ENCODE peak calls at places on chromosomes 4 and X, in eight cellular contexts. One of them, this sample, is unnamed.

GRCh38 chr4:2462218-2462991 is 6.5 kb upstream of the RNF4 start:
- DNase-seq in stomach: peak
- DNase-seq in GM23338: peak
- DNase-seq in heart left ventricle: peak
- DNase-seq in AG09319: no peak
- DNase-seq in CD4-positive, alpha-beta T cell: peak
- DNase-seq in progenitor cell of endocrine pancreas: peak
- DNase-seq in fibroblast of pulmonary artery: peak
- DNase-seq in this sample: no peak

GRCh38 chr4:91099666-91100065 is 972.5 kb downstream of the CCSER1 start:
- DNase-seq in stomach: no peak
- DNase-seq in GM23338: peak
- DNase-seq in heart left ventricle: no peak
- DNase-seq in AG09319: no peak
- DNase-seq in CD4-positive, alpha-beta T cell: no peak
- DNase-seq in progenitor cell of endocrine pancreas: no peak
- DNase-seq in fibroblast of pulmonary artery: no peak
- DNase-seq in this sample: no peak

GRCh38 chr4:184396570-184397515 is 77.5 kb downstream of the IRF2 start:
- DNase-seq in stomach: no peak
- DNase-seq in GM23338: no peak
- DNase-seq in heart left ventricle: no peak
- DNase-seq in AG09319: no peak
- DNase-seq in CD4-positive, alpha-beta T cell: no peak
- DNase-seq in progenitor cell of endocrine pancreas: no peak
- DNase-seq in fibroblast of pulmonary artery: no peak
- DNase-seq in this sample: no peak

GRCh38 chr4:96916731-96917130 is 1076.8 kb downstream of the PDHA2 start:
- DNase-seq in stomach: no peak
- DNase-seq in GM23338: peak
- DNase-seq in heart left ventricle: no peak
- DNase-seq in AG09319: no peak
- DNase-seq in CD4-positive, alpha-beta T cell: no peak
- DNase-seq in progenitor cell of endocrine pancreas: no peak
- DNase-seq in fibroblast of pulmonary artery: no peak
- DNase-seq in this sample: no peak

GRCh38 chr4:33340168-33340567 is 2620.0 kb downstream of the PCDH7 start:
- DNase-seq in stomach: no peak
- DNase-seq in GM23338: no peak
- DNase-seq in heart left ventricle: no peak
- DNase-seq in AG09319: no peak
- DNase-seq in CD4-positive, alpha-beta T cell: no peak
- DNase-seq in progenitor cell of endocrine pancreas: no peak
- DNase-seq in fibroblast of pulmonary artery: no peak
- DNase-seq in this sample: no peak

GRCh38 chrX:11111947-11112346 is 815 bp downstream of the HCCS start:
- DNase-seq in stomach: no peak
- DNase-seq in GM23338: no peak
- DNase-seq in heart left ventricle: no peak
- DNase-seq in AG09319: no peak
- DNase-seq in CD4-positive, alpha-beta T cell: no peak
- DNase-seq in progenitor cell of endocrine pancreas: no peak
- DNase-seq in fibroblast of pulmonary artery: no peak
- DNase-seq in this sample: no peak

GRCh38 chr4:81648576-81649272 is 177.0 kb upstream of the RASGEF1B start:
- DNase-seq in stomach: no peak
- DNase-seq in GM23338: no peak
- DNase-seq in heart left ventricle: no peak
- DNase-seq in AG09319: no peak
- DNase-seq in CD4-positive, alpha-beta T cell: no peak
- DNase-seq in progenitor cell of endocrine pancreas: no peak
- DNase-seq in fibroblast of pulmonary artery: peak
- DNase-seq in this sample: no peak

GRCh38 chr4:17770845-17771244 is 10.6 kb downstream of the FAM184B start:
- DNase-seq in stomach: no peak
- DNase-seq in GM23338: no peak
- DNase-seq in heart left ventricle: no peak
- DNase-seq in AG09319: no peak
- DNase-seq in CD4-positive, alpha-beta T cell: no peak
- DNase-seq in progenitor cell of endocrine pancreas: no peak
- DNase-seq in fibroblast of pulmonary artery: peak
- DNase-seq in this sample: no peak

GRCh38 chr4:89111833-89112563 is 665 bp downstream of the TIGD2 start:
- DNase-seq in stomach: no peak
- DNase-seq in GM23338: peak
- DNase-seq in heart left ventricle: no peak
- DNase-seq in AG09319: peak
- DNase-seq in CD4-positive, alpha-beta T cell: no peak
- DNase-seq in progenitor cell of endocrine pancreas: no peak
- DNase-seq in fibroblast of pulmonary artery: peak
- DNase-seq in this sample: no peak

GRCh38 chr4:138894688-138895087 is 120.9 kb upstream of the NOCT start:
- DNase-seq in stomach: no peak
- DNase-seq in GM23338: no peak
- DNase-seq in heart left ventricle: no peak
- DNase-seq in AG09319: no peak
- DNase-seq in CD4-positive, alpha-beta T cell: no peak
- DNase-seq in progenitor cell of endocrine pancreas: no peak
- DNase-seq in fibroblast of pulmonary artery: no peak
- DNase-seq in this sample: no peak

GRCh38 chr4:74933562-74934015 is 673 bp downstream of the PARM1 start:
- DNase-seq in stomach: peak
- DNase-seq in GM23338: peak
- DNase-seq in heart left ventricle: peak
- DNase-seq in AG09319: no peak
- DNase-seq in CD4-positive, alpha-beta T cell: no peak
- DNase-seq in progenitor cell of endocrine pancreas: no peak
- DNase-seq in fibroblast of pulmonary artery: peak
- DNase-seq in this sample: no peak

GRCh38 chrX:12400218-12400617 is 261.9 kb downstream of the FRMPD4 start:
- DNase-seq in stomach: no peak
- DNase-seq in GM23338: no peak
- DNase-seq in heart left ventricle: no peak
- DNase-seq in AG09319: no peak
- DNase-seq in CD4-positive, alpha-beta T cell: no peak
- DNase-seq in progenitor cell of endocrine pancreas: no peak
- DNase-seq in fibroblast of pulmonary artery: no peak
- DNase-seq in this sample: no peak

GRCh38 chr4:152687974-152688599 is 8.3 kb upstream of the TMEM154 start:
- DNase-seq in stomach: no peak
- DNase-seq in GM23338: no peak
- DNase-seq in heart left ventricle: no peak
- DNase-seq in AG09319: no peak
- DNase-seq in CD4-positive, alpha-beta T cell: no peak
- DNase-seq in progenitor cell of endocrine pancreas: no peak
- DNase-seq in fibroblast of pulmonary artery: no peak
- DNase-seq in this sample: no peak

GRCh38 chr4:10317345-10317744 is 139.9 kb downstream of the ZNF518B start:
- DNase-seq in stomach: no peak
- DNase-seq in GM23338: no peak
- DNase-seq in heart left ventricle: no peak
- DNase-seq in AG09319: no peak
- DNase-seq in CD4-positive, alpha-beta T cell: no peak
- DNase-seq in progenitor cell of endocrine pancreas: no peak
- DNase-seq in fibroblast of pulmonary artery: no peak
- DNase-seq in this sample: no peak

GRCh38 chrX:19535481-19535880 is 20.2 kb upstream of the MAP3K15 start:
- DNase-seq in stomach: no peak
- DNase-seq in GM23338: peak
- DNase-seq in heart left ventricle: no peak
- DNase-seq in AG09319: no peak
- DNase-seq in CD4-positive, alpha-beta T cell: no peak
- DNase-seq in progenitor cell of endocrine pancreas: no peak
- DNase-seq in fibroblast of pulmonary artery: peak
- DNase-seq in this sample: no peak

GRCh38 chr4:128385683-128386304 is 98.2 kb upstream of the PGRMC2 start:
- DNase-seq in stomach: no peak
- DNase-seq in GM23338: peak
- DNase-seq in heart left ventricle: no peak
- DNase-seq in AG09319: no peak
- DNase-seq in CD4-positive, alpha-beta T cell: no peak
- DNase-seq in progenitor cell of endocrine pancreas: no peak
- DNase-seq in fibroblast of pulmonary artery: peak
- DNase-seq in this sample: no peak

GRCh38 chrX:104419211-104419610 is 146.8 kb upstream of the IL1RAPL2 start:
- DNase-seq in stomach: no peak
- DNase-seq in GM23338: no peak
- DNase-seq in heart left ventricle: no peak
- DNase-seq in AG09319: no peak
- DNase-seq in CD4-positive, alpha-beta T cell: no peak
- DNase-seq in progenitor cell of endocrine pancreas: no peak
- DNase-seq in fibroblast of pulmonary artery: peak
- DNase-seq in this sample: no peak

GRCh38 chr4:26150948-26151347 is 169.9 kb upstream of the RBPJ start:
- DNase-seq in stomach: no peak
- DNase-seq in GM23338: no peak
- DNase-seq in heart left ventricle: no peak
- DNase-seq in AG09319: no peak
- DNase-seq in CD4-positive, alpha-beta T cell: no peak
- DNase-seq in progenitor cell of endocrine pancreas: no peak
- DNase-seq in fibroblast of pulmonary artery: peak
- DNase-seq in this sample: no peak
- TF ChIP-seq CTCF in stomach: no peak
- TF ChIP-seq CTCF in GM23338: no peak
- TF ChIP-seq CTCF in heart left ventricle: no peak
- TF ChIP-seq CTCF in AG09319: no peak
- TF ChIP-seq CTCF in CD4-positive, alpha-beta T cell: no peak
- TF ChIP-seq CTCF in progenitor cell of endocrine pancreas: no peak
- TF ChIP-seq CTCF in fibroblast of pulmonary artery: no peak
- TF ChIP-seq CTCF in this sample: no peak

GRCh38 chr4:79575709-79576479 is 167.9 kb upstream of the GK2 start:
- DNase-seq in stomach: no peak
- DNase-seq in GM23338: no peak
- DNase-seq in heart left ventricle: no peak
- DNase-seq in AG09319: no peak
- DNase-seq in CD4-positive, alpha-beta T cell: no peak
- DNase-seq in progenitor cell of endocrine pancreas: no peak
- DNase-seq in fibroblast of pulmonary artery: no peak
- DNase-seq in this sample: no peak
- TF ChIP-seq CTCF in stomach: no peak
- TF ChIP-seq CTCF in GM23338: no peak
- TF ChIP-seq CTCF in heart left ventricle: no peak
- TF ChIP-seq CTCF in AG09319: no peak
- TF ChIP-seq CTCF in CD4-positive, alpha-beta T cell: no peak
- TF ChIP-seq CTCF in progenitor cell of endocrine pancreas: no peak
- TF ChIP-seq CTCF in fibroblast of pulmonary artery: no peak
- TF ChIP-seq CTCF in this sample: no peak

GRCh38 chrX:15812212-15812938 is 22.1 kb downstream of the ZRSR2 start:
- DNase-seq in stomach: no peak
- DNase-seq in GM23338: no peak
- DNase-seq in heart left ventricle: no peak
- DNase-seq in AG09319: no peak
- DNase-seq in CD4-positive, alpha-beta T cell: no peak
- DNase-seq in progenitor cell of endocrine pancreas: no peak
- DNase-seq in fibroblast of pulmonary artery: no peak
- DNase-seq in this sample: no peak

GRCh38 chrX:15816453-15816838 is 26.2 kb downstream of the ZRSR2 start:
- DNase-seq in stomach: no peak
- DNase-seq in GM23338: peak
- DNase-seq in heart left ventricle: no peak
- DNase-seq in AG09319: no peak
- DNase-seq in CD4-positive, alpha-beta T cell: no peak
- DNase-seq in progenitor cell of endocrine pancreas: no peak
- DNase-seq in fibroblast of pulmonary artery: no peak
- DNase-seq in this sample: no peak

GRCh38 chrX:15816886-15817285 is 26.6 kb downstream of the ZRSR2 start:
- DNase-seq in stomach: no peak
- DNase-seq in GM23338: peak
- DNase-seq in heart left ventricle: no peak
- DNase-seq in AG09319: no peak
- DNase-seq in CD4-positive, alpha-beta T cell: no peak
- DNase-seq in progenitor cell of endocrine pancreas: no peak
- DNase-seq in fibroblast of pulmonary artery: peak
- DNase-seq in this sample: no peak

GRCh38 chrX:15814811-15815210 is 24.5 kb downstream of the ZRSR2 start:
- DNase-seq in stomach: no peak
- DNase-seq in GM23338: no peak
- DNase-seq in heart left ventricle: no peak
- DNase-seq in AG09319: no peak
- DNase-seq in CD4-positive, alpha-beta T cell: no peak
- DNase-seq in progenitor cell of endocrine pancreas: no peak
- DNase-seq in fibroblast of pulmonary artery: no peak
- DNase-seq in this sample: no peak

GRCh38 chrX:15815779-15816452 is 25.6 kb downstream of the ZRSR2 start:
- DNase-seq in stomach: no peak
- DNase-seq in GM23338: peak
- DNase-seq in heart left ventricle: no peak
- DNase-seq in AG09319: no peak
- DNase-seq in CD4-positive, alpha-beta T cell: no peak
- DNase-seq in progenitor cell of endocrine pancreas: no peak
- DNase-seq in fibroblast of pulmonary artery: peak
- DNase-seq in this sample: no peak
- TF ChIP-seq CTCF in stomach: no peak
- TF ChIP-seq CTCF in GM23338: peak
- TF ChIP-seq CTCF in heart left ventricle: no peak
- TF ChIP-seq CTCF in AG09319: peak
- TF ChIP-seq CTCF in CD4-positive, alpha-beta T cell: peak
- TF ChIP-seq CTCF in progenitor cell of endocrine pancreas: peak
- TF ChIP-seq CTCF in fibroblast of pulmonary artery: peak
- TF ChIP-seq CTCF in this sample: no peak

GRCh38 chrX:154981116-154981411 is 41.5 kb downstream of the F8 start:
- DNase-seq in stomach: no peak
- DNase-seq in GM23338: no peak
- DNase-seq in heart left ventricle: no peak
- DNase-seq in AG09319: no peak
- DNase-seq in CD4-positive, alpha-beta T cell: no peak
- DNase-seq in progenitor cell of endocrine pancreas: no peak
- DNase-seq in fibroblast of pulmonary artery: no peak
- DNase-seq in this sample: no peak

GRCh38 chrX:154979671-154980070 is 42.9 kb downstream of the F8 start:
- DNase-seq in stomach: no peak
- DNase-seq in GM23338: no peak
- DNase-seq in heart left ventricle: no peak
- DNase-seq in AG09319: no peak
- DNase-seq in CD4-positive, alpha-beta T cell: no peak
- DNase-seq in progenitor cell of endocrine pancreas: no peak
- DNase-seq in fibroblast of pulmonary artery: peak
- DNase-seq in this sample: no peak

DNA sequence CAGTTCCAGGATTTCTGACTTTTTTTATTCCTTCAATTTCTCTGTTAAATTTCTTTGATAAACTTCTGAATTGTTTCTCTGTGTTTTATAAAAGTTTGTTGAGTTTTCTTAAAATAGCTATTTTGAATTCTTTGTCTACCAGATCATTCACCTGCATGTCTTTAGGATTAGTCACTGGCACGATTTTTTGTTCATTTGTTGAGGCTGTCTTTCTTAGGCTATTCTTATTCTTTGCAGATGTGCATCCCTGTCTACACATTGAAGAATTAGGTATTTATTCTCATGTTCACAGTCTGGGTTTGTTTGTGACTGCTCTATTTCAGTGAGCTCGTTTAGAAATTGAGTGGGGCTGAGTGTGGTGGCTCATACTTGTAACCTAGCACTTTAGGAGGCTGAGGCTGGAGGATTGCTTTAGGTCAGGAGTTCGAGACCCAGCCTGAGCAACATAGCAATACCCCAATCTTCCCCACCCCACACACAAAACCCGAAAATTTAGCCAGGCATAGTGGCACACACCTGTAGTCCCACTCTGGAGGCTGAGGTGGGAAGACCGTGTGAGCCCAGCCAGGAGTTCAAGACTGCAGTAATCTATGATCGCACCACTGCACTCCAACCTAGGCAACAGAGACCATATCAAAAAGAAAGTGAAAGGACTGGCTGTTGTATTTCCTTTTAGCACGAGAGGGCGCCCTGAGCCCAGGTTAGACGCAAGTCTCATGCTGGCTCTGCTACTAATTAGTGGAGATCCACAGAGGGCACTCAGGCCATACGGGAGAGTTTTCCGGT is 42.0 kb downstream of the F8 start:
- DNase-seq in stomach: peak
- DNase-seq in GM23338: peak
- DNase-seq in heart left ventricle: peak
- DNase-seq in AG09319: peak
- DNase-seq in CD4-positive, alpha-beta T cell: peak
- DNase-seq in progenitor cell of endocrine pancreas: peak
- DNase-seq in fibroblast of pulmonary artery: peak
- DNase-seq in this sample: peak
- TF ChIP-seq CTCF in stomach: no peak
- TF ChIP-seq CTCF in GM23338: peak
- TF ChIP-seq CTCF in heart left ventricle: peak
- TF ChIP-seq CTCF in AG09319: peak
- TF ChIP-seq CTCF in CD4-positive, alpha-beta T cell: peak
- TF ChIP-seq CTCF in progenitor cell of endocrine pancreas: peak
- TF ChIP-seq CTCF in fibroblast of pulmonary artery: peak
- TF ChIP-seq CTCF in this sample: peak

This sample was measured in omental fat pad.